ENCODE peak calls at places on chromosome 15, in five cellular contexts. N is suprapubic skin, M is transverse colon, L is sigmoid colon, S is HCT116. U is an unnamed sample.

GRCh38 chr15:55526559-55527036 is 18.6 kb upstream of the DNAAF4 start:
- DNase-seq in N (no peak), M (no peak), L (no peak), S (peak; percentile 32), U (no peak)

GRCh38 chr15:97745481-97746071 is 214.9 kb upstream of the ARRDC4 start:
- DNase-seq in N (no peak), M (peak; percentile 48), L (no peak), S (no peak), U (no peak)

GRCh38 chr15:68511073-68511991 is 67.5 kb upstream of the CORO2B start:
- DNase-seq in N (no peak), M (no peak), L (no peak), S (no peak), U (no peak)

GRCh38 chr15:60379466-60380274 is 18.1 kb downstream of the ANXA2 start:
- DNase-seq in N (no peak), M (no peak), L (no peak), S (peak; percentile 81), U (peak; percentile 64)

GRCh38 chr15:74175271-74176191 is 2.0 kb downstream of the ISLR start:
- DNase-seq in N (peak; percentile 57), M (no peak), L (peak; percentile 63), S (no peak), U (no peak)

GRCh38 chr15:98421419-98422085 is 226.8 kb upstream of the IGF1R start:
- DNase-seq in N (peak; percentile 76), M (peak; percentile 58), L (peak; percentile 87), S (peak; percentile 10), U (peak; percentile 23)

GRCh38 chr15:89075846-89076245 is 12.4 kb upstream of the ABHD2 start:
- DNase-seq in N (no peak), M (no peak), L (no peak), S (no peak), U (no peak)

GRCh38 chr15:48478581-48478980 is 147.4 kb downstream of the DUT start:
- DNase-seq in N (no peak), M (no peak), L (no peak), S (no peak), U (no peak)

GRCh38 chr15:72227192-72227586 is 3.8 kb downstream of the PKM start:
- DNase-seq in N (no peak), M (no peak), L (no peak), S (peak; percentile 59), U (no peak)

GRCh38 chr15:73602444-73602843 is 30.7 kb downstream of the NPTN start:
- DNase-seq in N (no peak), M (no peak), L (no peak), S (no peak), U (no peak)

GRCh38 chr15:38886315-38887163 is 321.9 kb upstream of the RASGRP1 start:
- DNase-seq in N (no peak), M (no peak), L (no peak), S (no peak), U (no peak)

GRCh38 chr15:80669599-80670273 is 25.4 kb upstream of the ABHD17C start:
- DNase-seq in N (no peak), M (no peak), L (no peak), S (no peak), U (no peak)

GRCh38 chr15:45393851-45394250 is 15.5 kb upstream of the GATM start:
- DNase-seq in N (no peak), M (no peak), L (no peak), S (no peak), U (no peak)

GRCh38 chr15:26983822-26984221 is 12.8 kb downstream of the GABRG3 start:
- DNase-seq in N (no peak), M (no peak), L (no peak), S (no peak), U (no peak)

GRCh38 chr15:43800286-43801136 is at the start of gene HYPK:
- DNase-seq in N (peak; percentile 97), M (peak; percentile 95), L (peak; percentile 98), S (peak; percentile 57), U (peak; percentile 93)

GRCh38 chr15:89740137-89740536 is 10.9 kb downstream of the MESP1 start:
- DNase-seq in N (no peak), M (peak; percentile 67), L (peak; percentile 74), S (peak; percentile 67), U (peak; percentile 75)

GRCh38 chr15:45050587-45050986 is 27.6 kb downstream of the SORD start:
- DNase-seq in N (no peak), M (no peak), L (no peak), S (no peak), U (no peak)

GRCh38 chr15:93349146-93349545 is 260.1 kb upstream of the RGMA start:
- DNase-seq in N (no peak), M (no peak), L (no peak), S (no peak), U (no peak)

GRCh38 chr15:32096867-32097266 is 66.6 kb downstream of the CHRNA7 start:
- DNase-seq in N (no peak), M (no peak), L (no peak), S (no peak), U (no peak)

GRCh38 chr15:26421065-26421464 is 351.8 kb downstream of the GABRB3 start:
- DNase-seq in N (no peak), M (no peak), L (no peak), S (no peak), U (no peak)

GRCh38 chr15:43878466-43878865 is 51.7 kb downstream of the WDR76 start:
- DNase-seq in N (no peak), M (no peak), L (no peak), S (no peak), U (no peak)

GRCh38 chr15:94526071-94526689 is 294.8 kb downstream of the MCTP2 start:
- DNase-seq in N (no peak), M (no peak), L (no peak), S (peak; percentile 19), U (no peak)

GRCh38 chr15:33131880-33132279 is 62.6 kb downstream of the FMN1 start:
- DNase-seq in N (no peak), M (no peak), L (no peak), S (no peak), U (no peak)

GRCh38 chr15:52257734-52258062 is 37.9 kb downstream of the MYO5C start:
- DNase-seq in N (no peak), M (no peak), L (no peak), S (no peak), U (no peak)

GRCh38 chr15:63466378-63467192 is 37.8 kb upstream of the USP3 start:
- DNase-seq in N (no peak), M (no peak), L (no peak), S (peak; percentile 74), U (peak; percentile 68)
- TF ChIP-seq POLR2AphosphoS5 in N (no peak), M (no peak), L (no peak), S (no peak), U (peak; percentile 18)

DNA sequence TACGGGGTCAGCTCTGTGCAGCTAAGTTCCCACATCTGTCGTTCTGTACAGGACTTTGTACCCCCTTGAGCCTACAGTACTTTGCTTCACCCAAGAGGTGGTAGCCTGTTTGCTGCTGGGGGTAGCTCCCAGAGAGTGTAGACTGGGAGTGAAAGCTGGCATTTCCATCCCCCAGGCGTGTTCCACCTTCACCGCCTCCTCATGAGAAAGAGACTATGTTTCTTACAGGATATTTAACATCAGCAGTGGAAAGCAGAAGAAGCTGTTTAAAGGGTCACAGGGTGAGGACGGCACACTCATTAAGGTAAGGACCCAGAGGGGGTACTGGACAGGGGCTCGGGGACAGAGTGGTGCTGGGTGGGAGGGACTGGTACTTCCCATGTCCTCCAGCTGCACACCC is 10.1 kb upstream of the JMJD7 start:
- DNase-seq in N (no peak), M (no peak), L (no peak), S (no peak), U (no peak)
- H3K36me3 ChIP-seq in N (peaks cover 99% of the 10 kb centered on the region), M (no peaks in the 10 kb centered on the region), L (peaks cover 42% of the 10 kb centered on the region), S (peaks cover 7% of the 10 kb centered on the region), U (peaks cover 26% of the 10 kb centered on the region)

GRCh38 chr15:101045236-101045646 is 126.1 kb downstream of the LRRK1 start:
- DNase-seq in N (peak; percentile 6), M (peak; percentile 6), L (peak; percentile 52), S (no peak), U (no peak)
- TF ChIP-seq POLR2AphosphoS5 in N (no peak), M (no peak), L (peak; percentile 13), S (no peak), U (peak; percentile 39)

DNA sequence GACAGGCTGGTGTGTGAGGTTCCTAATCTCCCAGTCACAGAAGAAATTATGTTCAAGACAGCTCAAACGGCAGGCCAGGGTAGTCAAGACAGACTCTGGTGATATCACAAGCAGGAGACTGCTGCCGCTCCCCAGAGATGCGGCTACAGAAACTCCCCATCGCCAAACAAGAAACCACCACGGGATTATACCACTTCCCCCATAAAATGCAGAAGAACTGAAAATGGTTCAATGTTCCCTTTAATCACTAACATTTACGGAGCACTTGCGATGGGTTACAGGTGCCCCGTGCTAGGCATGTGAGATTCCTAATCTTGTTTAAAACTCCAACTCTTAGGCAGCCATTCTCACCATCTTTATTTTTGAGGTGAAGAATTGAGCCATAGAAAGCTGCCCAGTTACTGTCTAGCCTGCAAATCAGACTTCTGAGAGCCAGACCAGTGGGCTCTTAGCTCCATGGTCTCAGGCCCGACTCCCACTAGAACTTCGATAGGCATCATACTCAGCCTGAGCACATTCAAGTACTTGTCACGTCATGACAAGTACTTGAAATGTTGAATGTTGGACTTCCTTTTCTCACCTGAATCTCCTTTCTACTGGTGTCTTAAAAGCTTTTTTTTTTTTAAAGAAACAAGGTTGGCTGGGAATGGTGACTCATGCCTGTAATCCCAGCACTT is 58.4 kb downstream of the TBC1D2B start:
- DNase-seq in N (no peak), M (no peak), L (no peak), S (no peak), U (no peak)
- H3K36me3 ChIP-seq in N (peaks cover 55% of the 10 kb centered on the region), M (no peaks in the 10 kb centered on the region), L (peaks cover 2% of the 10 kb centered on the region), S (peaks cover 10% of the 10 kb centered on the region), U (peaks cover 5% of the 10 kb centered on the region)

GRCh38 chr15:40043927-40044716 is 5.1 kb upstream of the SRP14 start:
- DNase-seq in N (no peak), M (no peak), L (peak; percentile 44), S (no peak), U (peak; percentile 40)
- TF ChIP-seq POLR2AphosphoS5 in N (no peak), M (no peak), L (no peak), S (no peak), U (no peak)

GRCh38 chr15:67173015-67173414 is 81.4 kb downstream of the AAGAB start:
- DNase-seq in N (no peak), M (no peak), L (peak; percentile 47), S (no peak), U (no peak)
- H3K36me3 ChIP-seq in N (peaks cover 25% of the 10 kb centered on the region), M (no peaks in the 10 kb centered on the region), L (no peaks in the 10 kb centered on the region), S (no peaks in the 10 kb centered on the region), U (peaks cover 3% of the 10 kb centered on the region)

U was measured in prostate gland.